ENCODE peak calls at places on chromosomes 3 and 15, in nine cellular contexts. O, G, P, I, V, M, C, R and L are unnamed samples.

GRCh38 chr3:37580237-37580636 is 281.4 kb upstream of the CTDSPL start:
- DNase-seq in O (no peak), G (no peak), P (no peak), I (no peak), V (no peak), M (no peak), C (no peak), R (no peak), L (no peak)

GRCh38 chr3:172106989-172107388 is 67.6 kb downstream of the FNDC3B start:
- DNase-seq in O (no peak), G (no peak), P (peak), I (peak), V (no peak), M (peak), C (peak), R (no peak), L (no peak)

GRCh38 chr15:75202251-75203016 is 752 bp downstream of the C15orf39 start:
- DNase-seq in O (no peak), G (peak), P (peak), I (no peak), V (no peak), M (peak), C (peak), R (peak), L (peak)

GRCh38 chr3:187264051-187264450 is 27.5 kb downstream of the MASP1 start:
- DNase-seq in O (no peak), G (peak), P (no peak), I (no peak), V (no peak), M (no peak), C (no peak), R (no peak), L (no peak)

GRCh38 chr3:141796436-141797166 is 33.4 kb downstream of the GRK7 start:
- DNase-seq in O (no peak), G (no peak), P (peak), I (peak), V (no peak), M (peak), C (peak), R (no peak), L (no peak)

GRCh38 chr15:52440414-52440813 is 88.3 kb downstream of the MYO5A start:
- DNase-seq in O (no peak), G (peak), P (no peak), I (no peak), V (no peak), M (no peak), C (no peak), R (no peak), L (no peak)

GRCh38 chr15:27059610-27060202 is 88.7 kb downstream of the GABRG3 start:
- DNase-seq in O (peak), G (peak), P (no peak), I (peak), V (no peak), M (peak), C (no peak), R (no peak), L (peak)

GRCh38 chr3:130925628-130926027 is 31.7 kb downstream of the ATP2C1 start:
- DNase-seq in O (no peak), G (no peak), P (no peak), I (no peak), V (no peak), M (no peak), C (no peak), R (no peak), L (no peak)

GRCh38 chr3:49792371-49793150 is 6.2 kb upstream of the IP6K1 start:
- DNase-seq in O (peak), G (no peak), P (no peak), I (no peak), V (no peak), M (no peak), C (no peak), R (no peak), L (no peak)

GRCh38 chr3:161890147-161890625 is 393.6 kb downstream of the OTOL1 start:
- DNase-seq in O (no peak), G (peak), P (no peak), I (no peak), V (no peak), M (no peak), C (no peak), R (peak), L (no peak)

GRCh38 chr3:136631424-136631823 is 120.8 kb downstream of the STAG1 start:
- DNase-seq in O (no peak), G (no peak), P (no peak), I (no peak), V (no peak), M (no peak), C (no peak), R (no peak), L (no peak)

GRCh38 chr3:37024820-37025405 is 31.6 kb downstream of the MLH1 start:
- DNase-seq in O (no peak), G (no peak), P (no peak), I (peak), V (no peak), M (no peak), C (no peak), R (no peak), L (no peak)

GRCh38 chr15:65862682-65863081 is 6.6 kb upstream of the RAB11A start:
- DNase-seq in O (no peak), G (no peak), P (peak), I (no peak), V (no peak), M (no peak), C (peak), R (no peak), L (no peak)

GRCh38 chr3:184155644-184156521 is 706 bp downstream of the DVL3 start:
- DNase-seq in O (no peak), G (peak), P (peak), I (no peak), V (peak), M (no peak), C (peak), R (no peak), L (peak)

GRCh38 chr3:120093119-120093922 is 926 bp downstream of the GSK3B start:
- DNase-seq in O (no peak), G (no peak), P (no peak), I (peak), V (no peak), M (peak), C (peak), R (no peak), L (no peak)

GRCh38 chr3:194598771-194599557 is 34.3 kb downstream of the TMEM44 start:
- DNase-seq in O (no peak), G (no peak), P (no peak), I (no peak), V (no peak), M (no peak), C (no peak), R (no peak), L (no peak)

GRCh38 chr3:25589104-25589782 is 75.5 kb downstream of the TOP2B start:
- DNase-seq in O (no peak), G (no peak), P (no peak), I (no peak), V (no peak), M (no peak), C (no peak), R (no peak), L (no peak)

GRCh38 chr15:56460046-56460445 is 4.9 kb downstream of the MNS1 start:
- DNase-seq in O (no peak), G (no peak), P (no peak), I (no peak), V (no peak), M (no peak), C (no peak), R (no peak), L (no peak)

GRCh38 chr15:40047413-40048154 is 8.6 kb upstream of the SRP14 start:
- DNase-seq in O (no peak), G (peak), P (peak), I (peak), V (no peak), M (peak), C (peak), R (no peak), L (peak)

GRCh38 chr3:188792788-188793187 is 379.0 kb upstream of the TPRG1 start:
- DNase-seq in O (no peak), G (no peak), P (no peak), I (peak), V (no peak), M (peak), C (no peak), R (no peak), L (no peak)

GRCh38 chr15:40323953-40324937 is 753 bp downstream of the INAFM2 start:
- DNase-seq in O (no peak), G (peak), P (no peak), I (no peak), V (no peak), M (no peak), C (no peak), R (peak), L (no peak)

GRCh38 chr3:142211034-142211433 is 14.4 kb downstream of the GK5 start:
- DNase-seq in O (no peak), G (no peak), P (no peak), I (peak), V (peak), M (peak), C (no peak), R (no peak), L (no peak)

GRCh38 chr3:127482216-127483004 is 108.1 kb downstream of the TPRA1 start:
- DNase-seq in O (no peak), G (no peak), P (no peak), I (no peak), V (no peak), M (no peak), C (no peak), R (no peak), L (no peak)

GRCh38 chr3:46663611-46664135 is 29.8 kb downstream of the ALS2CL start:
- DNase-seq in O (no peak), G (no peak), P (no peak), I (no peak), V (peak), M (peak), C (no peak), R (no peak), L (peak)

GRCh38 chr15:69757186-69757585 is 304.6 kb downstream of the RPLP1 start:
- DNase-seq in O (no peak), G (peak), P (no peak), I (no peak), V (no peak), M (no peak), C (peak), R (no peak), L (no peak)